ENCODE peak calls at places on chromosomes 16 and 17, in four cellular contexts. C, W, A and M are unnamed samples.
A peak's percentile ranks its signal among the peaks of the same experiment; 100 is the strongest.

GRCh38 chr17:6551356-6551755 is 5.0 kb downstream of the PITPNM3 start:
- DNase-seq in C (no peak), W (no peak), A (no peak), M (no peak)

GRCh38 chr17:82668631-82669099 is 20.4 kb upstream of the WDR45B start:
- DNase-seq in C (no peak), W (peak; percentile 71), A (no peak), M (peak; percentile 41)

GRCh38 chr16:86899757-86900156 is 321.4 kb downstream of the FOXL1 start:
- DNase-seq in C (no peak), W (no peak), A (no peak), M (peak; percentile 30)

GRCh38 chr16:64478258-64478906 is 643.5 kb downstream of the CDH11 start:
- DNase-seq in C (no peak), W (no peak), A (no peak), M (peak; percentile 91)

GRCh38 chr16:63945805-63946204 is 1176.1 kb downstream of the CDH11 start:
- DNase-seq in C (no peak), W (no peak), A (no peak), M (peak; percentile 24)

GRCh38 chr16:75252946-75253911 is 1.8 kb upstream of the BCAR1 start:
- DNase-seq in C (peak; percentile 57), W (no peak), A (no peak), M (peak; percentile 74)

GRCh38 chr17:31488264-31488981 is 96.9 kb downstream of the RAB11FIP4 start:
- DNase-seq in C (no peak), W (no peak), A (no peak), M (no peak)

GRCh38 chr17:28970879-28971278 is 19.6 kb upstream of the PHF12 start:
- DNase-seq in C (no peak), W (no peak), A (no peak), M (no peak)

GRCh38 chr17:67639555-67639954 is 78.2 kb upstream of the NOL11 start:
- DNase-seq in C (no peak), W (no peak), A (no peak), M (no peak)

GRCh38 chr17:79549111-79549915 is 61.5 kb downstream of the RBFOX3 start:
- DNase-seq in C (no peak), W (peak; percentile 73), A (no peak), M (no peak)

GRCh38 chr17:76266244-76266938 is 1.2 kb downstream of the UBALD2 start:
- DNase-seq in C (no peak), W (no peak), A (no peak), M (peak; percentile 52)

GRCh38 chr17:81813371-81813684 is 9.4 kb downstream of the GCGR start:
- DNase-seq in C (no peak), W (no peak), A (no peak), M (no peak)

GRCh38 chr17:45867171-45867570 is 22.5 kb downstream of the SPPL2C start:
- DNase-seq in C (no peak), W (no peak), A (no peak), M (no peak)

GRCh38 chr16:380837-381787 is 666 bp downstream of the PGAP6 start:
- DNase-seq in C (peak; percentile 55), W (peak; percentile 58), A (no peak), M (no peak)

GRCh38 chr17:40931311-40931710 is 6.1 kb downstream of the KRT23 start:
- DNase-seq in C (no peak), W (no peak), A (no peak), M (no peak)

GRCh38 chr16:20175358-20175757 is 101.7 kb upstream of the GPR139 start:
- DNase-seq in C (no peak), W (no peak), A (no peak), M (no peak)

GRCh38 chr16:67926181-67926742 is 5.4 kb downstream of the CTRL start:
- DNase-seq in C (peak; percentile 76), W (peak; percentile 44), A (no peak), M (peak; percentile 65)

GRCh38 chr16:87380403-87380802 is 3.2 kb downstream of the FBXO31 start:
- DNase-seq in C (no peak), W (no peak), A (no peak), M (no peak)

GRCh38 chr17:9700136-9700535 is 54.8 kb downstream of the USP43 start:
- DNase-seq in C (no peak), W (no peak), A (no peak), M (no peak)